ENCODE peak calls at places on chromosomes 13 and 19, in nine cellular contexts. J is HCT116; H is stomach; W is IMR-90; K is mammary epithelial cell; X is breast epithelium; D is fibroblast of lung; P is CD8-positive, alpha-beta T cell; S is Peyer's patch. U is an unnamed sample.

GRCh38 chr19:54882758-54883157 is 8.7 kb downstream of the FCAR start:
- DNase-seq in J (no peak), H (no peak), W (no peak), K (no peak), X (no peak), D (no peak), P (no peak), S (no peak), U (no peak)

GRCh38 chr19:8487137-8487851 is 15.1 kb downstream of the PRAM1 start:
- DNase-seq in J (no peak), H (no peak), W (no peak), K (no peak), X (no peak), D (no peak), P (peak; percentile 67), S (peak; percentile 66), U (no peak)

GRCh38 chr19:32817252-32817912 is 52.2 kb downstream of the SLC7A9 start:
- DNase-seq in J (no peak), H (no peak), W (no peak), K (no peak), X (no peak), D (no peak), P (no peak), S (peak; percentile 67), U (no peak)

GRCh38 chr19:1408300-1409203 is 1.2 kb downstream of the DAZAP1 start:
- DNase-seq in J (no peak), H (peak; percentile 51), W (peak; percentile 50), K (peak; percentile 51), X (no peak), D (peak; percentile 47), P (peak; percentile 64), S (peak; percentile 70), U (peak; percentile 59)

GRCh38 chr19:1672038-1672768 is 19.8 kb upstream of the TCF3 start:
- DNase-seq in J (no peak), H (no peak), W (peak; percentile 30), K (no peak), X (no peak), D (peak; percentile 40), P (peak; percentile 68), S (peak; percentile 75), U (peak; percentile 43)

GRCh38 chr19:19956431-19957075 is 55.8 kb downstream of the ZNF93 start:
- DNase-seq in J (no peak), H (no peak), W (no peak), K (no peak), X (no peak), D (no peak), P (no peak), S (no peak), U (no peak)

GRCh38 chr13:97716746-97717145 is 236.7 kb upstream of the IPO5 start:
- DNase-seq in J (no peak), H (no peak), W (no peak), K (no peak), X (no peak), D (no peak), P (no peak), S (no peak), U (no peak)

GRCh38 chr13:102940770-102941169 is 94.9 kb downstream of the ERCC5 start:
- DNase-seq in J (no peak), H (no peak), W (no peak), K (no peak), X (no peak), D (no peak), P (no peak), S (no peak), U (no peak)

GRCh38 chr19:6490134-6490533 is 8.5 kb upstream of the DENND1C start:
- DNase-seq in J (no peak), H (no peak), W (no peak), K (no peak), X (no peak), D (no peak), P (no peak), S (no peak), U (no peak)

GRCh38 chr13:44867825-44868224 is 121.4 kb downstream of the NUFIP1 start:
- DNase-seq in J (no peak), H (no peak), W (no peak), K (no peak), X (no peak), D (no peak), P (no peak), S (no peak), U (no peak)

GRCh38 chr13:48976677-48977625 is 1.2 kb downstream of the FNDC3A start:
- DNase-seq in J (no peak), H (no peak), W (no peak), K (no peak), X (no peak), D (peak; percentile 44), P (no peak), S (no peak), U (no peak)

GRCh38 chr13:26348966-26349365 is 95.0 kb downstream of the CDK8 start:
- DNase-seq in J (no peak), H (no peak), W (no peak), K (no peak), X (no peak), D (no peak), P (no peak), S (no peak), U (no peak)

GRCh38 chr13:99206226-99206625 is 5.6 kb downstream of the UBAC2 start:
- DNase-seq in J (no peak), H (no peak), W (no peak), K (no peak), X (no peak), D (no peak), P (no peak), S (no peak), U (no peak)

GRCh38 chr13:106102776-106103175 is 432.7 kb downstream of the EFNB2 start:
- DNase-seq in J (no peak), H (no peak), W (no peak), K (no peak), X (no peak), D (no peak), P (no peak), S (no peak), U (no peak)

GRCh38 chr19:9885077-9885552 is 50.0 kb downstream of the PIN1 start:
- DNase-seq in J (no peak), H (no peak), W (peak; percentile 23), K (no peak), X (no peak), D (peak; percentile 33), P (no peak), S (no peak), U (peak; percentile 26)

GRCh38 chr19:41886761-41887710 is 4.1 kb downstream of the ARHGEF1 start:
- DNase-seq in J (no peak), H (no peak), W (no peak), K (peak; percentile 81), X (no peak), D (no peak), P (peak; percentile 75), S (peak; percentile 91), U (no peak)

GRCh38 chr13:108919036-108919907 is 289.9 kb downstream of the MYO16 start:
- DNase-seq in J (no peak), H (no peak), W (peak; percentile 26), K (peak; percentile 73), X (no peak), D (peak; percentile 49), P (no peak), S (no peak), U (no peak)

GRCh38 chr13:108920137-108920536 is 290.7 kb downstream of the MYO16 start:
- DNase-seq in J (no peak), H (no peak), W (no peak), K (no peak), X (no peak), D (no peak), P (no peak), S (no peak), U (no peak)

GRCh38 chr13:108915634-108916497 is 286.5 kb downstream of the MYO16 start:
- DNase-seq in J (peak; percentile 91), H (peak; percentile 95), W (peak; percentile 88), K (peak; percentile 94), X (peak; percentile 81), D (peak; percentile 90), P (peak; percentile 31), S (peak; percentile 94), U (peak; percentile 95)

GRCh38 chr13:108915095-108915633 is 285.8 kb downstream of the MYO16 start:
- DNase-seq in J (no peak), H (no peak), W (peak; percentile 50), K (peak; percentile 32), X (no peak), D (peak; percentile 67), P (no peak), S (no peak), U (peak; percentile 22)

DNA sequence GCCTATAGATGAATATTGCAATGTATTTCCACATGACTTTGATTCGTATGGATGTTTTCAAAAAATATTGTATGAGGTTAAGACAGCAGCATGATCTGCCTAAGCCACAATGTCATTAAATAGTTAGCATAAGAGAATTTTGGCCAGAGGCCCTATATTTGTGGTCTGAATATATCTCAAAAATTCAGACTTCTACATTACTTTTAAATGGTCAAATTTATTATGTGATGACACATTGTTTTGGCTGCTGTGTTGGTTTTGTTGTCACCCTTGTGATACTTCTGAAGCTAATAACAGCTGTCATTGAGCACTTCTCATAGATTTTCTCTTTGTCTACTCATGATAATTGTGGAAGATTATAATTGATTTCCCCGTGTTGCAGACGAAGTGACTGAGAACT is 288.2 kb downstream of the MYO16 start:
- DNase-seq in J (no peak), H (no peak), W (peak; percentile 37), K (no peak), X (no peak), D (peak; percentile 82), P (no peak), S (no peak), U (no peak)
- H3K27ac ChIP-seq in J (no peak overlapping the region), H (no peak overlapping the region), W (no peak overlapping the region), K (no peak overlapping the region), X (no peak overlapping the region), D (no peak overlapping the region), P (no peak overlapping the region), S (no peak overlapping the region), U (no peak overlapping the region)

DNA sequence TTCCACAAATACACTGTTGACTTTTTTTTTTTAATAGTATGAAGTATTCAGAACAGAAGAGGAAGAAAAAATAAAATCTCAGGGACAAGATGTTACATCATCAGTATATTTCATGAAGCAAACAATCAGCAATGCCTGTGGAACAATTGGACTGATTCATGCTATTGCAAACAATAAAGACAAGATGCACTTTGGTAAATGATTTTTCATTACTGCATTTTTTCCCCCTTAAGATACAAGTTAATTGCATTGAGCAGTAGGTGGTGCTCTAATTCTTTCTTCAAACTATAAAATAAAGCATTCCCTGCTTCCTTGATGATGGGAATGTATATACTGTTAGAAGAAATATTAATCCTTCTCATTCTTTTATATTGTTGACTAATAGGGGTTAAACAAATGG is 17.1 kb downstream of the UCHL3 start:
- DNase-seq in J (no peak), H (no peak), W (peak; percentile 71), K (peak; percentile 35), X (no peak), D (peak; percentile 68), P (no peak), S (no peak), U (no peak)
- TF ChIP-seq CTCF in J (peak; percentile 48), H (no peak), W (peak; percentile 62), K (peak; percentile 44), X (no peak), D (no peak), P (no peak), S (peak; percentile 26), U (no peak)

GRCh38 chr13:39350461-39350881 is 252.5 kb downstream of the LHFPL6 start:
- DNase-seq in J (no peak), H (no peak), W (no peak), K (no peak), X (no peak), D (no peak), P (no peak), S (no peak), U (no peak)
- H3K27ac ChIP-seq in J (no peak overlapping the region), H (no peak overlapping the region), W (no peak overlapping the region), K (no peak overlapping the region), X (peak overlapping the region; percentile 2), D (no peak overlapping the region), P (no peak overlapping the region), S (no peak overlapping the region), U (no peak overlapping the region)

GRCh38 chr13:29170451-29171082 is 350.4 kb downstream of the MTUS2 start:
- DNase-seq in J (no peak), H (no peak), W (no peak), K (no peak), X (no peak), D (peak; percentile 21), P (no peak), S (no peak), U (no peak)
- TF ChIP-seq CTCF in J (no peak), H (no peak), W (no peak), K (no peak), X (no peak), D (no peak), P (no peak), S (no peak), U (no peak)